ENCODE peak calls at places on chromosomes 2 and 18, in four cellular contexts. Q is T-helper 2 cell, Y is T-helper 17 cell, O is HFF-Myc. J is an unnamed sample.

GRCh38 chr18:72652990-72653593 is 109.0 kb upstream of the CBLN2 start:
- DNase-seq in Q (no peak), Y (no peak), O (no peak), J (peak; percentile 91)

GRCh38 chr18:72160504-72161445 is 383.4 kb downstream of the CBLN2 start:
- DNase-seq in Q (no peak), Y (no peak), O (no peak), J (no peak)

GRCh38 chr2:65357095-65357958 is 75.1 kb downstream of the SPRED2 start:
- DNase-seq in Q (no peak), Y (no peak), O (no peak), J (no peak)

GRCh38 chr2:177649568-177650271 is 257.1 kb downstream of the AGPS start:
- DNase-seq in Q (no peak), Y (no peak), O (no peak), J (no peak)

GRCh38 chr2:185700883-185701282 is 37.7 kb upstream of the FSIP2 start:
- DNase-seq in Q (no peak), Y (no peak), O (no peak), J (no peak)

GRCh38 chr18:22265838-22266237 is 96.4 kb downstream of the GATA6 start:
- DNase-seq in Q (no peak), Y (no peak), O (no peak), J (no peak)

GRCh38 chr2:67572721-67573485 is 175.8 kb downstream of the ETAA1 start:
- DNase-seq in Q (no peak), Y (no peak), O (no peak), J (no peak)

GRCh38 chr2:154699560-154699901 is 1.0 kb downstream of the KCNJ3 start:
- DNase-seq in Q (no peak), Y (no peak), O (no peak), J (no peak)

GRCh38 chr2:30147196-30147714 is 448 bp downstream of the YPEL5 start:
- DNase-seq in Q (no peak), Y (peak; percentile 29), O (no peak), J (no peak)

GRCh38 chr2:239267411-239267941 is 133.3 kb downstream of the HDAC4 start:
- DNase-seq in Q (peak; percentile 93), Y (peak; percentile 72), O (peak; percentile 29), J (no peak)

GRCh38 chr2:232951181-232951580 is 61.9 kb downstream of the NGEF start:
- DNase-seq in Q (no peak), Y (no peak), O (no peak), J (no peak)

GRCh38 chr18:59996370-59996966 is 96.7 kb downstream of the PMAIP1 start:
- DNase-seq in Q (no peak), Y (no peak), O (no peak), J (peak; percentile 72)

GRCh38 chr2:3075941-3076340 is 301.7 kb downstream of the EIPR1 start:
- DNase-seq in Q (no peak), Y (no peak), O (no peak), J (no peak)